ENCODE peak calls at places on chromosome 12, in five cellular contexts. One of them, this sample, is unnamed.

GRCh38 chr12:10695852-10696251 is 22.0 kb upstream of the STYK1 start:
- DNase-seq in lower lobe of right lung: no peak
- DNase-seq in non-pigmented ciliary epithelial cell: no peak
- DNase-seq in NCI-H1694 treated with DMSO at 0.1 percent for 48 hours: no peak
- DNase-seq in activated T-cell treated with anti-CD3 and anti-CD28 coated beads for 1 hour: no peak
- DNase-seq in this sample: no peak

GRCh38 chr12:8697476-8698131 is at the start of gene RIMKLB:
- DNase-seq in lower lobe of right lung: peak
- DNase-seq in non-pigmented ciliary epithelial cell: no peak
- DNase-seq in NCI-H1694 treated with DMSO at 0.1 percent for 48 hours: peak
- DNase-seq in activated T-cell treated with anti-CD3 and anti-CD28 coated beads for 1 hour: peak
- DNase-seq in this sample: peak

GRCh38 chr12:57461326-57461903 is 1.8 kb downstream of the GLI1 start:
- DNase-seq in lower lobe of right lung: no peak
- DNase-seq in non-pigmented ciliary epithelial cell: no peak
- DNase-seq in NCI-H1694 treated with DMSO at 0.1 percent for 48 hours: no peak
- DNase-seq in activated T-cell treated with anti-CD3 and anti-CD28 coated beads for 1 hour: no peak
- DNase-seq in this sample: no peak

GRCh38 chr12:76948895-76949294 is 70.1 kb upstream of the CSRP2 start:
- DNase-seq in lower lobe of right lung: no peak
- DNase-seq in non-pigmented ciliary epithelial cell: no peak
- DNase-seq in NCI-H1694 treated with DMSO at 0.1 percent for 48 hours: no peak
- DNase-seq in activated T-cell treated with anti-CD3 and anti-CD28 coated beads for 1 hour: no peak
- DNase-seq in this sample: no peak

GRCh38 chr12:114799574-114800487 is 115.9 kb upstream of the TBX3 start:
- DNase-seq in lower lobe of right lung: peak
- DNase-seq in non-pigmented ciliary epithelial cell: no peak
- DNase-seq in NCI-H1694 treated with DMSO at 0.1 percent for 48 hours: no peak
- DNase-seq in activated T-cell treated with anti-CD3 and anti-CD28 coated beads for 1 hour: no peak
- DNase-seq in this sample: no peak

GRCh38 chr12:52581481-52581880 is 7.8 kb upstream of the KRT74 start:
- DNase-seq in lower lobe of right lung: no peak
- DNase-seq in non-pigmented ciliary epithelial cell: no peak
- DNase-seq in NCI-H1694 treated with DMSO at 0.1 percent for 48 hours: no peak
- DNase-seq in activated T-cell treated with anti-CD3 and anti-CD28 coated beads for 1 hour: no peak
- DNase-seq in this sample: no peak

GRCh38 chr12:115697341-115697740 is 580.2 kb downstream of the MED13L start:
- DNase-seq in lower lobe of right lung: no peak
- DNase-seq in non-pigmented ciliary epithelial cell: no peak
- DNase-seq in NCI-H1694 treated with DMSO at 0.1 percent for 48 hours: no peak
- DNase-seq in activated T-cell treated with anti-CD3 and anti-CD28 coated beads for 1 hour: no peak
- DNase-seq in this sample: no peak

GRCh38 chr12:70243510-70244331 is 488 bp downstream of the CNOT2 start:
- DNase-seq in lower lobe of right lung: peak
- DNase-seq in non-pigmented ciliary epithelial cell: no peak
- DNase-seq in NCI-H1694 treated with DMSO at 0.1 percent for 48 hours: peak
- DNase-seq in activated T-cell treated with anti-CD3 and anti-CD28 coated beads for 1 hour: peak
- DNase-seq in this sample: peak

GRCh38 chr12:122126713-122127597 is 47.1 kb downstream of the IL31 start:
- DNase-seq in lower lobe of right lung: peak
- DNase-seq in non-pigmented ciliary epithelial cell: no peak
- DNase-seq in NCI-H1694 treated with DMSO at 0.1 percent for 48 hours: no peak
- DNase-seq in activated T-cell treated with anti-CD3 and anti-CD28 coated beads for 1 hour: no peak
- DNase-seq in this sample: no peak

GRCh38 chr12:119005832-119006360 is 24.6 kb downstream of the SRRM4 start:
- DNase-seq in lower lobe of right lung: no peak
- DNase-seq in non-pigmented ciliary epithelial cell: no peak
- DNase-seq in NCI-H1694 treated with DMSO at 0.1 percent for 48 hours: no peak
- DNase-seq in activated T-cell treated with anti-CD3 and anti-CD28 coated beads for 1 hour: no peak
- DNase-seq in this sample: no peak

GRCh38 chr12:39236994-39237393 is 205.9 kb downstream of the KIF21A start:
- DNase-seq in lower lobe of right lung: no peak
- DNase-seq in non-pigmented ciliary epithelial cell: peak
- DNase-seq in NCI-H1694 treated with DMSO at 0.1 percent for 48 hours: no peak
- DNase-seq in activated T-cell treated with anti-CD3 and anti-CD28 coated beads for 1 hour: no peak
- DNase-seq in this sample: no peak

GRCh38 chr12:111430418-111431353 is 25.0 kb downstream of the SH2B3 start:
- DNase-seq in lower lobe of right lung: no peak
- DNase-seq in non-pigmented ciliary epithelial cell: no peak
- DNase-seq in NCI-H1694 treated with DMSO at 0.1 percent for 48 hours: no peak
- DNase-seq in activated T-cell treated with anti-CD3 and anti-CD28 coated beads for 1 hour: peak
- DNase-seq in this sample: peak